ENCODE peak calls at places on chromosomes 2 and 18, in nine cellular contexts. N is sigmoid colon; X is IMR-90; B is Peyer's patch; Y is OCI-LY7; S is kidney; E is upper lobe of right lung; D is CD8-positive, alpha-beta T cell; M is ovary. T is an unnamed sample.
A peak's percentile ranks its signal among the peaks of the same experiment; 100 is the strongest.

GRCh38 chr2:170336916-170337315 is 159.0 kb downstream of the MYO3B start:
- DNase-seq in N (no peak), X (no peak), B (no peak), Y (no peak), S (no peak), E (no peak), D (no peak), M (no peak), T (no peak)

GRCh38 chr18:7677001-7677400 is 109.9 kb downstream of the PTPRM start:
- DNase-seq in N (no peak), X (no peak), B (no peak), Y (no peak), S (no peak), E (no peak), D (no peak), M (no peak), T (no peak)

GRCh38 chr2:159410276-159410675 is 123.8 kb upstream of the WDSUB1 start:
- DNase-seq in N (no peak), X (no peak), B (no peak), Y (no peak), S (no peak), E (no peak), D (no peak), M (no peak), T (no peak)

GRCh38 chr18:4200399-4200798 is 254.7 kb downstream of the DLGAP1 start:
- DNase-seq in N (no peak), X (no peak), B (no peak), Y (no peak), S (no peak), E (no peak), D (no peak), M (no peak), T (no peak)

GRCh38 chr2:106143495-106144215 is 50.4 kb downstream of the UXS1 start:
- DNase-seq in N (no peak), X (no peak), B (no peak), Y (no peak), S (no peak), E (no peak), D (no peak), M (no peak), T (no peak)

GRCh38 chr2:854460-854859 is 96.2 kb upstream of the SNTG2 start:
- DNase-seq in N (no peak), X (no peak), B (no peak), Y (peak; percentile 37), S (peak; percentile 55), E (no peak), D (no peak), M (peak; percentile 48), T (no peak)

GRCh38 chr2:223894009-223894408 is 51.1 kb downstream of the WDFY1 start:
- DNase-seq in N (no peak), X (no peak), B (no peak), Y (peak; percentile 80), S (no peak), E (no peak), D (no peak), M (no peak), T (no peak)

GRCh38 chr18:35114305-35114704 is 73.1 kb downstream of the MAPRE2 start:
- DNase-seq in N (no peak), X (no peak), B (no peak), Y (no peak), S (no peak), E (no peak), D (no peak), M (no peak), T (no peak)

GRCh38 chr2:237731663-237732062 is 66.9 kb upstream of the RBM44 start:
- DNase-seq in N (peak; percentile 68), X (peak; percentile 81), B (no peak), Y (no peak), S (peak; percentile 80), E (no peak), D (no peak), M (no peak), T (no peak)

GRCh38 chr2:28620371-28620793 is 124.5 kb downstream of the PLB1 start:
- DNase-seq in N (no peak), X (no peak), B (no peak), Y (no peak), S (peak; percentile 65), E (peak; percentile 48), D (peak; percentile 42), M (peak; percentile 37), T (no peak)
- H3K4me1 ChIP-seq in N (no peaks in the 10 kb centered on the region), X (peaks cover 20% of the 10 kb centered on the region), B (peaks cover 28% of the 10 kb centered on the region), Y (peaks cover 6% of the 10 kb centered on the region), S (peaks cover 22% of the 10 kb centered on the region), E (peaks cover 28% of the 10 kb centered on the region), D (peaks cover 93% of the 10 kb centered on the region), M (peaks cover 14% of the 10 kb centered on the region), T (no peaks in the 10 kb centered on the region)

GRCh38 chr2:42087857-42088195 is 40.0 kb downstream of the PKDCC start:
- DNase-seq in N (no peak), X (no peak), B (no peak), Y (no peak), S (no peak), E (no peak), D (no peak), M (no peak), T (no peak)

GRCh38 chr2:42091671-42092070 is 43.9 kb downstream of the PKDCC start:
- DNase-seq in N (no peak), X (no peak), B (no peak), Y (no peak), S (no peak), E (no peak), D (no peak), M (no peak), T (no peak)

GRCh38 chr2:42090216-42090615 is 42.4 kb downstream of the PKDCC start:
- DNase-seq in N (no peak), X (no peak), B (no peak), Y (no peak), S (no peak), E (no peak), D (no peak), M (no peak), T (no peak)

GRCh38 chr2:42087137-42087856 is 39.5 kb downstream of the PKDCC start:
- DNase-seq in N (no peak), X (no peak), B (no peak), Y (no peak), S (no peak), E (no peak), D (no peak), M (no peak), T (no peak)

DNA sequence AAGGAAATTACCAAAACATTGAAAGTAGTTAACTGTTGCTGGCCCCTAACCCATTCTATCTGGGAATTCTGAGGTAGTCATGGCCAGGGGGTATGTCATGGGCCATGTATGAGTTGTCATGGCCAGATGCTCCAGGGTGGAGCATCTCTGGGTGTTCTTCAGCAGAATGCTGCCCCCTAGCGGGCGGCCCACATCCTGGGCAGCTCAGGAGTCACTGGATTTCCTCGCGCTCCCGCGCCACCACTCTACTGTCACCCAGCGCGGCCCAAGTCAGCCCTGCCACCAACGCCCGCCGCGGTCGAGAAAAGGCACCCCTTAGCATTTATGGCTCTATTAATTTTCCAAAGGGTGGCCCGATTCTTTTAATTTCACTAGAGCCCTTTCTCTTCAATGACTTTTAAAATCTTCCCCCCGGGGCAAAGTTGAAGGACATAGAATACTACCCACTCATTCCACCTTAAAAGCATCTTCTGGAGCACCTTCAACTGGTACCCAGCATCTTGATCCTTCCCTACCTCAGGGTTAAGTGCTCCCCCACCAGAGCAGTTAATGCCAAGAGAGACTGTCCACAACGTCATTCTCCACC is 41.6 kb downstream of the PKDCC start:
- DNase-seq in N (peak; percentile 84), X (peak; percentile 67), B (no peak), Y (peak; percentile 71), S (peak; percentile 83), E (peak; percentile 86), D (peak; percentile 73), M (peak; percentile 77), T (peak; percentile 28)
- TF ChIP-seq CTCF in N (peak; percentile 50), X (peak; percentile 65), B (peak; percentile 53), Y (peak; percentile 81), S (peak; percentile 64), E (peak; percentile 78), D (peak; percentile 67), M (peak; percentile 41), T (peak; percentile 35)

GRCh38 chr2:112317303-112318158 is 42.1 kb downstream of the ZC3H6 start:
- DNase-seq in N (no peak), X (peak; percentile 52), B (no peak), Y (no peak), S (no peak), E (no peak), D (no peak), M (no peak), T (no peak)

GRCh38 chr2:112312821-112313220 is 37.4 kb downstream of the ZC3H6 start:
- DNase-seq in N (no peak), X (no peak), B (no peak), Y (no peak), S (no peak), E (no peak), D (no peak), M (no peak), T (no peak)

GRCh38 chr2:112314856-112315255 is 39.5 kb downstream of the ZC3H6 start:
- DNase-seq in N (no peak), X (no peak), B (no peak), Y (no peak), S (no peak), E (no peak), D (no peak), M (no peak), T (no peak)

GRCh38 chr2:112310906-112311305 is 35.5 kb downstream of the ZC3H6 start:
- DNase-seq in N (no peak), X (no peak), B (no peak), Y (no peak), S (no peak), E (no peak), D (no peak), M (no peak), T (no peak)

GRCh38 chr2:112311932-112312331 is 36.5 kb downstream of the ZC3H6 start:
- DNase-seq in N (no peak), X (no peak), B (no peak), Y (no peak), S (no peak), E (no peak), D (no peak), M (no peak), T (no peak)
- H3K9me3 ChIP-seq in N (no peaks in the 10 kb centered on the region), X (no peaks in the 10 kb centered on the region), B (no peaks in the 10 kb centered on the region), Y (no peaks in the 10 kb centered on the region), S (no peaks in the 10 kb centered on the region), E (no peaks in the 10 kb centered on the region), D (no peaks in the 10 kb centered on the region), M (no peaks in the 10 kb centered on the region), T (no peaks in the 10 kb centered on the region)

GRCh38 chr18:77071061-77071460 is 61.5 kb downstream of the MBP start:
- DNase-seq in N (no peak), X (no peak), B (no peak), Y (no peak), S (no peak), E (no peak), D (no peak), M (no peak), T (no peak)

GRCh38 chr18:77072566-77072965 is 60.0 kb downstream of the MBP start:
- DNase-seq in N (no peak), X (no peak), B (no peak), Y (no peak), S (no peak), E (no peak), D (no peak), M (no peak), T (no peak)

GRCh38 chr18:77073336-77074093 is 59.1 kb downstream of the MBP start:
- DNase-seq in N (no peak), X (no peak), B (no peak), Y (no peak), S (no peak), E (no peak), D (no peak), M (no peak), T (no peak)

GRCh38 chr18:77070627-77071026 is 62.0 kb downstream of the MBP start:
- DNase-seq in N (no peak), X (no peak), B (no peak), Y (no peak), S (no peak), E (no peak), D (no peak), M (no peak), T (no peak)

GRCh38 chr18:77071711-77072292 is 60.8 kb downstream of the MBP start:
- DNase-seq in N (no peak), X (peak; percentile 100), B (no peak), Y (no peak), S (no peak), E (no peak), D (peak; percentile 91), M (no peak), T (no peak)
- H3K4me1 ChIP-seq in N (no peaks in the 10 kb centered on the region), X (peaks cover 40% of the 10 kb centered on the region), B (peaks cover 27% of the 10 kb centered on the region), Y (peaks cover 17% of the 10 kb centered on the region), S (peaks cover 9% of the 10 kb centered on the region), E (peaks cover 70% of the 10 kb centered on the region), D (peaks cover 84% of the 10 kb centered on the region), M (peaks cover 17% of the 10 kb centered on the region), T (peaks cover 33% of the 10 kb centered on the region)

T was measured in tibial artery.